ENCODE peak calls at places on chromosomes 16 and 17, in eight cellular contexts. O is fibroblast of pulmonary artery; X is type B pancreatic cell; N is choroid plexus epithelial cell; P is left lung; D is neural progenitor cell; W is CD4-positive, alpha-beta T cell; G is MM.1S. U is an unnamed sample.
A peak's percentile ranks its signal among the peaks of the same experiment; 100 is the strongest.

GRCh38 chr17:47952181-47953021 is 5.3 kb downstream of the PRR15L start:
- DNase-seq in O (no peak), X (no peak), N (no peak), P (peak; percentile 49), D (no peak), W (no peak), G (no peak), U (no peak)

GRCh38 chr16:627458-628239 is 3.1 kb upstream of the WFIKKN1 start:
- DNase-seq in O (no peak), X (no peak), N (no peak), P (peak; percentile 65), D (no peak), W (no peak), G (no peak), U (no peak)

GRCh38 chr17:40347319-40348135 is 17.0 kb downstream of the GJD3 start:
- DNase-seq in O (no peak), X (no peak), N (no peak), P (no peak), D (no peak), W (no peak), G (no peak), U (no peak)

GRCh38 chr17:59373879-59374495 is 42.5 kb downstream of the YPEL2 start:
- DNase-seq in O (peak; percentile 96), X (no peak), N (peak; percentile 98), P (no peak), D (no peak), W (no peak), G (no peak), U (no peak)

GRCh38 chr17:81295678-81296381 is 723 bp upstream of the SLC38A10 start:
- DNase-seq in O (peak; percentile 46), X (no peak), N (peak; percentile 56), P (peak; percentile 74), D (peak; percentile 70), W (peak; percentile 49), G (peak; percentile 90), U (peak; percentile 75)

GRCh38 chr16:4494746-4495490 is 18.7 kb downstream of the HMOX2 start:
- DNase-seq in O (peak; percentile 69), X (no peak), N (peak; percentile 80), P (no peak), D (no peak), W (no peak), G (no peak), U (no peak)

GRCh38 chr17:31425646-31426045 is 34.2 kb downstream of the RAB11FIP4 start:
- DNase-seq in O (no peak), X (no peak), N (no peak), P (no peak), D (peak; percentile 21), W (no peak), G (no peak), U (no peak)

GRCh38 chr17:17300624-17301568 is 2.3 kb upstream of the NT5M start:
- DNase-seq in O (peak; percentile 35), X (no peak), N (peak; percentile 53), P (peak; percentile 52), D (peak; percentile 93), W (peak; percentile 42), G (peak; percentile 84), U (peak; percentile 73)

GRCh38 chr17:79621151-79621940 is 10.5 kb upstream of the RBFOX3 start:
- DNase-seq in O (no peak), X (peak; percentile 42), N (no peak), P (peak; percentile 23), D (no peak), W (no peak), G (no peak), U (no peak)

GRCh38 chr17:7184647-7185046 is 5.5 kb upstream of the ASGR1 start:
- DNase-seq in O (no peak), X (no peak), N (no peak), P (peak; percentile 18), D (no peak), W (no peak), G (no peak), U (no peak)

GRCh38 chr16:84199861-84200260 is 8.9 kb downstream of the ADAD2 start:
- DNase-seq in O (no peak), X (no peak), N (no peak), P (no peak), D (no peak), W (no peak), G (no peak), U (no peak)

GRCh38 chr16:3959148-3959547 is 78.6 kb upstream of the CREBBP start:
- DNase-seq in O (peak; percentile 86), X (no peak), N (peak; percentile 55), P (no peak), D (no peak), W (no peak), G (no peak), U (no peak)

GRCh38 chr17:10268005-10268404 is 69.6 kb upstream of the GAS7 start:
- DNase-seq in O (no peak), X (no peak), N (no peak), P (no peak), D (no peak), W (no peak), G (no peak), U (no peak)

GRCh38 chr16:75494696-75495601 is at the start of gene CHST6:
- DNase-seq in O (no peak), X (no peak), N (peak; percentile 55), P (no peak), D (peak; percentile 84), W (no peak), G (no peak), U (peak; percentile 86)

GRCh38 chr17:40378966-40379365 is 14.4 kb upstream of the GJD3 start:
- DNase-seq in O (no peak), X (peak; percentile 43), N (no peak), P (no peak), D (no peak), W (no peak), G (no peak), U (no peak)

GRCh38 chr16:56193951-56194726 is 2.9 kb downstream of the GNAO1 start:
- DNase-seq in O (peak; percentile 62), X (peak; percentile 93), N (peak; percentile 74), P (peak; percentile 63), D (peak; percentile 98), W (peak; percentile 65), G (no peak), U (no peak)

DNA sequence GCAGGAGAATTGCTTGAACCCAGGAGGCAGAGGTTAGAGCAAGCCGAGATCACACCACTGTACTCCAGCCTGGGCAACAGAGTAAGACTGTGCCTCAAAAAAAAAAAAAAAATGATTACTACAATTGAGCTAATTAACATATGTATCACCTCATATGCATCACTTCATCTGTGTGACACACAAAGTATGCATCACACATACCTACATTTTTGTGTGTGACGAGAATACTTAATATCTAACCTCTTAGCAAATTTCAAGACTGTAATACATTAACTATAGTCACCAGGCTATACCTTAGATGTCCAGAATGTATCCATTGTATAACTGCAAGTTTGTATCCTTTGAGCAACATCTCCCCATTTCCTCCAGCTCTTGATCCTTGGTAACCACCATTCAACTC is 214.2 kb upstream of the MON1B start:
- DNase-seq in O (no peak), X (no peak), N (no peak), P (no peak), D (no peak), W (no peak), G (no peak), U (no peak)
- TF ChIP-seq CTCF in O (no peak), X (no peak), N (no peak), P (no peak), D (no peak), W (no peak), G (no peak), U (no peak)

GRCh38 chr16:29862383-29862883 is 593 bp downstream of the CDIPT start:
- DNase-seq in O (peak; percentile 17), X (no peak), N (peak; percentile 35), P (no peak), D (peak; percentile 63), W (no peak), G (peak; percentile 11), U (no peak)
- TF ChIP-seq CTCF in O (peak; percentile 18), X (no peak), N (peak; percentile 50), P (no peak), D (no peak), W (no peak), G (no peak), U (peak; percentile 3)

GRCh38 chr16:62190426-62190825 is 154.2 kb upstream of the CDH8 start:
- DNase-seq in O (no peak), X (no peak), N (peak; percentile 1), P (no peak), D (peak; percentile 81), W (no peak), G (peak; percentile 44), U (no peak)
- TF ChIP-seq CTCF in O (peak; percentile 5), X (peak; percentile 90), N (no peak), P (no peak), D (peak; percentile 87), W (no peak), G (peak; percentile 49), U (no peak)

DNA sequence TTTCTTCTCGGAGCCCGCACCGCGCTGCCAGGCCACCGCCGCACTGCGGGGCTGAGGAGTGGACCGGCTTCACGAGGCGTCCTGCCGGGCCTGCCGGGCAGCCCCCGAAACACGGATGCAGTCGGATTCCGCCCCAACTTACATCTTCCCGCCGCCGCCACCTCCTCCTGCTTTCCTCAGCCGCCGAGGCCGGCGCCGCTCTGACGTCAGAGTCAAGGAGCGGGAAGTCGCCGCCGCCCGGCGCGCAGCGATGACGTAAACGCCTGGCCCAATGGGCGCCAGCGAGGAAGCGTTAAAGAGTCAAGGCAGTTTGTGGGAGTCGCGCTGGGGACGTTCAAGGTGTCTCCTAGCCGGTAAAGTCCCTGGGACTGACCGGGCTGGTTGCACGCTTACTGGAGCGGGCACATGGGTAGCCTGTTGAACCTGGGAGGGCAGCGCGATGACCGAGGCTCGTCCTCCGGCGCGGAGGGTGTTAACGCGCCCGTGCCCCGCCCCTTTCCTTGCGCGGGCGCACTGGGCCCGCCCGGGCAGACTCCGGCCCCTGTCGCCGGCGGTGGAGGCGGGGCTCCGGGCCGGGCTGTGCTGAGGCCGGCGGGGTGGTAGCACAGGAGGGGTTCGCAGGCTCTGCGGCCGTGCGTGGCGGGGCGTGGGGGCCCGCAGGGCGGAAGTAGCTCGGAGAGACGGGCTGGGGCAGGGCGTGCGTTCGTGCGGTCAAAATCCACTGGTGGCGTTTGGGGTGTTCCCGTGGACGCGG is at the start of gene RNPS1:
- DNase-seq in O (peak; percentile 96), X (peak; percentile 97), N (peak; percentile 95), P (peak; percentile 95), D (peak; percentile 99), W (peak; percentile 93), G (peak; percentile 97), U (peak; percentile 100)
- TF ChIP-seq CTCF in O (no peak), X (no peak), N (no peak), P (no peak), D (no peak), W (no peak), G (no peak), U (no peak)

GRCh38 chr17:82805823-82806222 is 34.0 kb downstream of the ZNF750 start:
- DNase-seq in O (no peak), X (no peak), N (no peak), P (no peak), D (no peak), W (no peak), G (no peak), U (no peak)
- TF ChIP-seq CTCF in O (no peak), X (no peak), N (no peak), P (no peak), D (no peak), W (no peak), G (no peak), U (no peak)

U was measured in GM20000.